ENCODE peak calls at places on chromosomes 2 and 18, in ten cellular contexts. One of them, this sample, is unnamed.

GRCh38 chr18:49055787-49056186 is 105.0 kb upstream of the SMAD7 start:
- DNase-seq in AG10803: peak
- DNase-seq in foreskin keratinocyte: peak
- DNase-seq in IMR-90: peak
- DNase-seq in hepatocyte: no peak
- DNase-seq in CD8-positive, alpha-beta T cell: no peak
- DNase-seq in bronchial epithelial cell: peak
- DNase-seq in psoas muscle: peak
- DNase-seq in GM13976: peak
- DNase-seq in body of pancreas: peak
- DNase-seq in this sample: no peak

GRCh38 chr2:16617282-16618266 is 48.1 kb downstream of the CYRIA start:
- DNase-seq in GM13976: no peak
- DNase-seq in body of pancreas: peak
- DNase-seq in foreskin keratinocyte: no peak
- DNase-seq in CD8-positive, alpha-beta T cell: no peak
- DNase-seq in AG10803: peak
- DNase-seq in bronchial epithelial cell: peak
- DNase-seq in hepatocyte: peak
- DNase-seq in psoas muscle: no peak
- DNase-seq in IMR-90: peak
- DNase-seq in this sample: no peak

GRCh38 chr2:182366625-182367024 is 60.2 kb downstream of the PDE1A start:
- DNase-seq in GM13976: no peak
- DNase-seq in AG10803: peak
- DNase-seq in foreskin keratinocyte: no peak
- DNase-seq in body of pancreas: peak
- DNase-seq in bronchial epithelial cell: no peak
- DNase-seq in CD8-positive, alpha-beta T cell: no peak
- DNase-seq in IMR-90: peak
- DNase-seq in hepatocyte: no peak
- DNase-seq in psoas muscle: peak
- DNase-seq in this sample: no peak

GRCh38 chr2:78125042-78125441 is 602.9 kb upstream of the LRRTM4 start:
- DNase-seq in foreskin keratinocyte: no peak
- DNase-seq in AG10803: no peak
- DNase-seq in psoas muscle: no peak
- DNase-seq in bronchial epithelial cell: no peak
- DNase-seq in IMR-90: no peak
- DNase-seq in GM13976: no peak
- DNase-seq in hepatocyte: no peak
- DNase-seq in CD8-positive, alpha-beta T cell: no peak
- DNase-seq in body of pancreas: no peak
- DNase-seq in this sample: no peak

GRCh38 chr2:228866781-228867180 is 404.3 kb downstream of the PID1 start:
- DNase-seq in bronchial epithelial cell: no peak
- DNase-seq in GM13976: no peak
- DNase-seq in body of pancreas: no peak
- DNase-seq in AG10803: peak
- DNase-seq in IMR-90: no peak
- DNase-seq in CD8-positive, alpha-beta T cell: no peak
- DNase-seq in foreskin keratinocyte: no peak
- DNase-seq in psoas muscle: no peak
- DNase-seq in hepatocyte: no peak
- DNase-seq in this sample: no peak

GRCh38 chr2:57075226-57075625 is 891.4 kb downstream of the CCDC85A start:
- DNase-seq in body of pancreas: no peak
- DNase-seq in psoas muscle: no peak
- DNase-seq in CD8-positive, alpha-beta T cell: no peak
- DNase-seq in GM13976: no peak
- DNase-seq in IMR-90: no peak
- DNase-seq in AG10803: no peak
- DNase-seq in hepatocyte: no peak
- DNase-seq in bronchial epithelial cell: peak
- DNase-seq in foreskin keratinocyte: peak
- DNase-seq in this sample: no peak

GRCh38 chr18:54873884-54874255 is 45.6 kb downstream of the RAB27B start:
- DNase-seq in psoas muscle: no peak
- DNase-seq in CD8-positive, alpha-beta T cell: no peak
- DNase-seq in GM13976: no peak
- DNase-seq in body of pancreas: no peak
- DNase-seq in foreskin keratinocyte: peak
- DNase-seq in AG10803: no peak
- DNase-seq in hepatocyte: peak
- DNase-seq in bronchial epithelial cell: peak
- DNase-seq in IMR-90: no peak
- DNase-seq in this sample: no peak

GRCh38 chr2:113784823-113785744 is 28.6 kb upstream of the SLC35F5 start:
- DNase-seq in AG10803: peak
- DNase-seq in foreskin keratinocyte: no peak
- DNase-seq in GM13976: no peak
- DNase-seq in IMR-90: no peak
- DNase-seq in hepatocyte: no peak
- DNase-seq in CD8-positive, alpha-beta T cell: no peak
- DNase-seq in psoas muscle: no peak
- DNase-seq in body of pancreas: peak
- DNase-seq in bronchial epithelial cell: no peak
- DNase-seq in this sample: no peak

GRCh38 chr2:15808980-15809379 is 131.4 kb upstream of the MYCN start:
- DNase-seq in hepatocyte: no peak
- DNase-seq in psoas muscle: no peak
- DNase-seq in AG10803: no peak
- DNase-seq in body of pancreas: no peak
- DNase-seq in IMR-90: no peak
- DNase-seq in GM13976: no peak
- DNase-seq in CD8-positive, alpha-beta T cell: no peak
- DNase-seq in foreskin keratinocyte: no peak
- DNase-seq in bronchial epithelial cell: no peak
- DNase-seq in this sample: no peak

GRCh38 chr2:195151711-195152110 is 505.3 kb upstream of the SLC39A10 start:
- DNase-seq in AG10803: no peak
- DNase-seq in bronchial epithelial cell: no peak
- DNase-seq in IMR-90: no peak
- DNase-seq in GM13976: no peak
- DNase-seq in CD8-positive, alpha-beta T cell: no peak
- DNase-seq in psoas muscle: no peak
- DNase-seq in hepatocyte: no peak
- DNase-seq in body of pancreas: no peak
- DNase-seq in foreskin keratinocyte: no peak
- DNase-seq in this sample: no peak

GRCh38 chr2:195150819-195151218 is 506.2 kb upstream of the SLC39A10 start:
- DNase-seq in GM13976: no peak
- DNase-seq in foreskin keratinocyte: no peak
- DNase-seq in psoas muscle: no peak
- DNase-seq in IMR-90: no peak
- DNase-seq in body of pancreas: no peak
- DNase-seq in CD8-positive, alpha-beta T cell: no peak
- DNase-seq in AG10803: no peak
- DNase-seq in bronchial epithelial cell: no peak
- DNase-seq in hepatocyte: no peak
- DNase-seq in this sample: no peak

DNA sequence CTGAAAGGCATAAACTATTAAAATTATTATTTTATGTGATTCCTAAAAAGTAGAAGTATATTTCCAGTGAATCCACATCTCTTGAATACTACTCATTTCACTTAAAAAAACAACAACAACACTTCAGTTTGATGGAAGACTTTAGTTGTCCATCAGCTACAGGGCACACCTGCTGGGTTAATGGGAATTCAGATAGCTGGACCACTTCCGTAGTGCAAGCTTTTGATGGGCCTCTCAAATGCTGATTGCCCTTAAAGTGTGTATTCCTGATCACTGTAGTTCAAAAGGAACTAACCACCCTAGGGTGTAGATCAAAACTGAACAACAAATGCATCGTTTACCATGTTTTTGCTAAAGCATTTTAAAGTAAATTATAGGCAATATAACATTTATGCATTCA is 510.3 kb upstream of the SLC39A10 start:
- DNase-seq in CD8-positive, alpha-beta T cell: no peak
- DNase-seq in bronchial epithelial cell: no peak
- DNase-seq in AG10803: no peak
- DNase-seq in foreskin keratinocyte: no peak
- DNase-seq in GM13976: no peak
- DNase-seq in hepatocyte: no peak
- DNase-seq in IMR-90: no peak
- DNase-seq in psoas muscle: no peak
- DNase-seq in body of pancreas: no peak
- DNase-seq in this sample: no peak
- TF ChIP-seq CTCF in CD8-positive, alpha-beta T cell: no peak
- TF ChIP-seq CTCF in bronchial epithelial cell: no peak
- TF ChIP-seq CTCF in AG10803: no peak
- TF ChIP-seq CTCF in foreskin keratinocyte: no peak
- TF ChIP-seq CTCF in GM13976: no peak
- TF ChIP-seq CTCF in hepatocyte: no peak
- TF ChIP-seq CTCF in IMR-90: no peak
- TF ChIP-seq CTCF in psoas muscle: no peak
- TF ChIP-seq CTCF in body of pancreas: no peak
- TF ChIP-seq CTCF in this sample: no peak

GRCh38 chr2:148124271-148124670 is 103.4 kb downstream of the MBD5 start:
- DNase-seq in hepatocyte: no peak
- DNase-seq in GM13976: no peak
- DNase-seq in body of pancreas: no peak
- DNase-seq in AG10803: peak
- DNase-seq in IMR-90: no peak
- DNase-seq in bronchial epithelial cell: peak
- DNase-seq in psoas muscle: no peak
- DNase-seq in CD8-positive, alpha-beta T cell: no peak
- DNase-seq in foreskin keratinocyte: peak
- DNase-seq in this sample: no peak
- TF ChIP-seq CTCF in hepatocyte: no peak
- TF ChIP-seq CTCF in GM13976: no peak
- TF ChIP-seq CTCF in body of pancreas: no peak
- TF ChIP-seq CTCF in AG10803: no peak
- TF ChIP-seq CTCF in IMR-90: no peak
- TF ChIP-seq CTCF in bronchial epithelial cell: no peak
- TF ChIP-seq CTCF in psoas muscle: no peak
- TF ChIP-seq CTCF in CD8-positive, alpha-beta T cell: no peak
- TF ChIP-seq CTCF in foreskin keratinocyte: no peak
- TF ChIP-seq CTCF in this sample: no peak

GRCh38 chr18:2082676-2083075 is 488.6 kb downstream of the METTL4 start:
- DNase-seq in AG10803: no peak
- DNase-seq in CD8-positive, alpha-beta T cell: no peak
- DNase-seq in IMR-90: no peak
- DNase-seq in hepatocyte: no peak
- DNase-seq in bronchial epithelial cell: no peak
- DNase-seq in foreskin keratinocyte: no peak
- DNase-seq in psoas muscle: no peak
- DNase-seq in GM13976: no peak
- DNase-seq in body of pancreas: no peak
- DNase-seq in this sample: no peak

GRCh38 chr18:2089416-2089815 is 481.9 kb downstream of the METTL4 start:
- DNase-seq in bronchial epithelial cell: no peak
- DNase-seq in psoas muscle: no peak
- DNase-seq in IMR-90: no peak
- DNase-seq in body of pancreas: no peak
- DNase-seq in foreskin keratinocyte: no peak
- DNase-seq in AG10803: no peak
- DNase-seq in GM13976: no peak
- DNase-seq in CD8-positive, alpha-beta T cell: no peak
- DNase-seq in hepatocyte: no peak
- DNase-seq in this sample: no peak

GRCh38 chr18:2087877-2088673 is 483.2 kb downstream of the METTL4 start:
- DNase-seq in psoas muscle: peak
- DNase-seq in body of pancreas: peak
- DNase-seq in hepatocyte: peak
- DNase-seq in CD8-positive, alpha-beta T cell: no peak
- DNase-seq in foreskin keratinocyte: no peak
- DNase-seq in GM13976: no peak
- DNase-seq in IMR-90: no peak
- DNase-seq in AG10803: peak
- DNase-seq in bronchial epithelial cell: peak
- DNase-seq in this sample: no peak

GRCh38 chr18:2086439-2086838 is 484.9 kb downstream of the METTL4 start:
- DNase-seq in AG10803: no peak
- DNase-seq in psoas muscle: no peak
- DNase-seq in hepatocyte: no peak
- DNase-seq in bronchial epithelial cell: no peak
- DNase-seq in CD8-positive, alpha-beta T cell: no peak
- DNase-seq in IMR-90: no peak
- DNase-seq in foreskin keratinocyte: no peak
- DNase-seq in body of pancreas: no peak
- DNase-seq in GM13976: no peak
- DNase-seq in this sample: no peak

DNA sequence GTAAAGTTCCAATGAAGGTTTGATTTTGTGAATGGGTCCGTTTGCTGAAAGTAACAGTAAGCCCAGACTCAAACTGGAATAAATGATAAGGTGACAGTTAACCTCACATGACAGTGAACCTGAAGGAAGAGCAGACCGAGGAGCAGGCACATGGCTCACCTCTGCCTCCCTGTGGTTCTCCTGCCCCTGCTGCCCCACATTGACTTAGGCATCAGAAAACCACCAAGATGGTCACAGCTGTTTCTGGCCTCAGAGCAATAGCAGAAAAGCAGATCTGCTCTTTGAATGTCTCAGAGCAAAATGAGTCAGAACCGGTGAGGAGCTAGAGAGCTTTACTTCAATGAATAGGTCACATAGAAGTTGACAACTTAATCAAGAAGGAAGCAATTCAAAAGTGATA is 487.6 kb downstream of the METTL4 start:
- DNase-seq in psoas muscle: no peak
- DNase-seq in CD8-positive, alpha-beta T cell: no peak
- DNase-seq in GM13976: no peak
- DNase-seq in bronchial epithelial cell: peak
- DNase-seq in body of pancreas: no peak
- DNase-seq in IMR-90: no peak
- DNase-seq in AG10803: no peak
- DNase-seq in foreskin keratinocyte: no peak
- DNase-seq in hepatocyte: peak
- DNase-seq in this sample: no peak
- TF ChIP-seq CTCF in psoas muscle: no peak
- TF ChIP-seq CTCF in CD8-positive, alpha-beta T cell: no peak
- TF ChIP-seq CTCF in GM13976: no peak
- TF ChIP-seq CTCF in bronchial epithelial cell: peak
- TF ChIP-seq CTCF in body of pancreas: no peak
- TF ChIP-seq CTCF in IMR-90: no peak
- TF ChIP-seq CTCF in AG10803: no peak
- TF ChIP-seq CTCF in foreskin keratinocyte: peak
- TF ChIP-seq CTCF in hepatocyte: peak
- TF ChIP-seq CTCF in this sample: no peak

GRCh38 chr2:219279151-219279915 is at the start of gene DNAJB2:
- DNase-seq in bronchial epithelial cell: peak
- DNase-seq in CD8-positive, alpha-beta T cell: peak
- DNase-seq in body of pancreas: peak
- DNase-seq in IMR-90: peak
- DNase-seq in psoas muscle: peak
- DNase-seq in foreskin keratinocyte: peak
- DNase-seq in AG10803: peak
- DNase-seq in GM13976: peak
- DNase-seq in hepatocyte: peak
- DNase-seq in this sample: peak
- TF ChIP-seq CTCF in bronchial epithelial cell: peak
- TF ChIP-seq CTCF in CD8-positive, alpha-beta T cell: no peak
- TF ChIP-seq CTCF in body of pancreas: peak
- TF ChIP-seq CTCF in IMR-90: peak
- TF ChIP-seq CTCF in psoas muscle: no peak
- TF ChIP-seq CTCF in foreskin keratinocyte: peak
- TF ChIP-seq CTCF in AG10803: no peak
- TF ChIP-seq CTCF in GM13976: no peak
- TF ChIP-seq CTCF in hepatocyte: no peak
- TF ChIP-seq CTCF in this sample: peak

GRCh38 chr2:191569025-191569424 is 108.9 kb upstream of the NABP1 start:
- DNase-seq in body of pancreas: no peak
- DNase-seq in foreskin keratinocyte: no peak
- DNase-seq in bronchial epithelial cell: no peak
- DNase-seq in GM13976: no peak
- DNase-seq in hepatocyte: no peak
- DNase-seq in IMR-90: no peak
- DNase-seq in CD8-positive, alpha-beta T cell: no peak
- DNase-seq in AG10803: no peak
- DNase-seq in psoas muscle: no peak
- DNase-seq in this sample: no peak
- TF ChIP-seq CTCF in body of pancreas: no peak
- TF ChIP-seq CTCF in foreskin keratinocyte: no peak
- TF ChIP-seq CTCF in bronchial epithelial cell: no peak
- TF ChIP-seq CTCF in GM13976: no peak
- TF ChIP-seq CTCF in hepatocyte: no peak
- TF ChIP-seq CTCF in IMR-90: peak
- TF ChIP-seq CTCF in CD8-positive, alpha-beta T cell: no peak
- TF ChIP-seq CTCF in AG10803: peak
- TF ChIP-seq CTCF in psoas muscle: no peak
- TF ChIP-seq CTCF in this sample: no peak

This sample was measured in mesothelial cell of epicardium.